ENCODE peak calls at places on chromosomes 7 and 10, in eight cellular contexts. Y is uterus; E is lung; T is A549; K is K562; W is CD4-positive, alpha-beta memory T cell; A is heart right ventricle; I is kidney. H is an unnamed sample. For H3K9me3, the result is how much of the 10 kb centered on the place peaks cover.

GRCh38 chr10:107546239-107546638 is 381.7 kb upstream of the SORCS1 start:
- DNase-seq in E (no peak), K (no peak), W (no peak), Y (no peak), A (no peak), T (no peak), I (no peak), H (no peak)

GRCh38 chr10:12670004-12670403 is 320.7 kb downstream of the CAMK1D start:
- DNase-seq in I (no peak), W (no peak), E (no peak), Y (no peak), T (no peak), K (no peak), A (no peak), H (no peak)

GRCh38 chr10:62062752-62063512 is 161.4 kb downstream of the ARID5B start:
- DNase-seq in T (no peak), K (no peak), Y (no peak), W (no peak), I (no peak), A (no peak), E (no peak), H (peak)

GRCh38 chr10:70440296-70441160 is 953 bp downstream of the NODAL start:
- DNase-seq in A (no peak), K (no peak), E (no peak), W (no peak), T (no peak), Y (no peak), I (peak), H (no peak)

GRCh38 chr10:117217196-117217761 is 20.0 kb downstream of the KCNK18 start:
- DNase-seq in T (peak), A (no peak), Y (no peak), I (no peak), K (no peak), W (peak), E (no peak), H (no peak)

GRCh38 chr10:103676058-103676785 is 179.2 kb downstream of the SH3PXD2A start:
- DNase-seq in I (no peak), Y (peak), T (peak), K (no peak), W (no peak), E (no peak), A (no peak), H (peak)

GRCh38 chr7:12893292-12893691 is 205.9 kb downstream of the ARL4A start:
- DNase-seq in T (no peak), I (no peak), K (no peak), E (no peak), A (no peak), W (no peak), Y (no peak), H (no peak)

GRCh38 chr7:24727165-24728120 is 29.8 kb downstream of the GSDME start:
- DNase-seq in T (no peak), E (no peak), K (no peak), A (no peak), Y (peak), W (no peak), I (no peak), H (peak)

GRCh38 chr7:132113536-132114409 is 462.5 kb downstream of the PLXNA4 start:
- DNase-seq in A (no peak), E (no peak), T (no peak), Y (no peak), K (no peak), I (no peak), W (no peak), H (no peak)

GRCh38 chr7:41705109-41705871 is 2.4 kb upstream of the INHBA start:
- DNase-seq in A (peak), T (peak), W (peak), K (peak), I (peak), E (peak), Y (peak), H (peak)

GRCh38 chr10:61452655-61453641 is at the start of gene TMEM26:
- DNase-seq in W (no peak), I (peak), T (peak), Y (peak), E (no peak), K (peak), A (peak), H (no peak)

GRCh38 chr7:104960741-104961479 is 53.1 kb upstream of the KMT2E start:
- DNase-seq in T (no peak), K (no peak), I (no peak), A (no peak), E (no peak), W (no peak), Y (no peak), H (no peak)

GRCh38 chr7:78939669-78940068 is 513.8 kb downstream of the MAGI2 start:
- DNase-seq in Y (no peak), I (no peak), W (no peak), T (no peak), A (no peak), K (no peak), E (no peak), H (no peak)

GRCh38 chr10:17022898-17023297 is 106.7 kb downstream of the CUBN start:
- DNase-seq in W (no peak), T (no peak), I (no peak), K (no peak), E (no peak), A (no peak), Y (no peak), H (no peak)

GRCh38 chr7:143511593-143512047 is 33.9 kb downstream of the TAS2R41 start:
- DNase-seq in E (no peak), K (no peak), I (peak), A (no peak), Y (no peak), T (no peak), W (no peak), H (no peak)

GRCh38 chr7:71784180-71784579 is 628.0 kb downstream of the CALN1 start:
- DNase-seq in I (no peak), T (no peak), Y (no peak), W (no peak), K (no peak), A (no peak), E (no peak), H (no peak)

GRCh38 chr10:126013489-126014281 is 117.3 kb downstream of the FANK1 start:
- DNase-seq in I (peak), Y (no peak), A (no peak), T (peak), W (no peak), K (peak), E (no peak), H (peak)

GRCh38 chr10:97518601-97519043 is 19.9 kb downstream of the UBTD1 start:
- DNase-seq in K (no peak), A (no peak), W (no peak), T (no peak), Y (no peak), E (no peak), I (no peak), H (no peak)

GRCh38 chr10:47330366-47330765 is 8.1 kb downstream of the GDF2 start:
- DNase-seq in E (no peak), T (no peak), I (peak), W (no peak), Y (no peak), A (no peak), K (no peak), H (no peak)

DNA sequence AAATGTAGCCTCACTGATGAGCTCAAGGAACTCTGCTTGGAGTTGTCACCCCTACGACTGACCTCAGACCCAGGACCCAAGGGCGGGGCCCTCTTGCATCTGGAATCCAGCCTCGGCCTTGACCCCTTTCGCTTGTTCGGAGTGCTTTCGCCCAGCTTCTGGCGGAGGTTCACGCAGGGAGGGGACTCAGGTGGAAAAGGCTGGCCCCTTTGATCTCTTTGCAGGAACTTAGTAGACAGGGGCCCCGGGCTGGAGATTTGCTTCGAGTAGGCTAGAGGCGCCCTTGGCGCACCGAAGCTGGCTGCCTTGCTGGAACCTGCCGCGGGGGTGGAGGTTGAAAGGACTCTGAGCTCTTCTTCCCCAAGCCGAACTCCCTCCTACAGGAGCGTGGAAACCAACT is 255.0 kb downstream of the OTUD1 start:
- DNase-seq in I (no peak), T (no peak), W (no peak), Y (no peak), K (no peak), E (no peak), A (no peak), H (no peak)
- H3K4me3 ChIP-seq in I (no peak), T (no peak), W (no peak), Y (no peak), K (no peak), E (no peak), A (peak), H (no peak)

GRCh38 chr7:134927723-134928122 is 58.6 kb upstream of the AGBL3 start:
- DNase-seq in I (no peak), E (no peak), T (no peak), Y (no peak), A (no peak), W (no peak), K (no peak), H (no peak)

GRCh38 chr7:134933460-134934068 is 52.7 kb upstream of the AGBL3 start:
- DNase-seq in E (no peak), W (no peak), I (no peak), Y (no peak), T (no peak), K (no peak), A (no peak), H (no peak)

GRCh38 chr7:134928574-134928973 is 57.7 kb upstream of the AGBL3 start:
- DNase-seq in A (no peak), Y (no peak), E (no peak), K (no peak), I (no peak), W (no peak), T (no peak), H (no peak)

GRCh38 chr7:134932707-134933370 is 53.5 kb upstream of the AGBL3 start:
- DNase-seq in T (no peak), K (peak), E (no peak), A (peak), I (peak), W (no peak), Y (peak), H (peak)

GRCh38 chr7:134931487-134931886 is 54.8 kb upstream of the AGBL3 start:
- DNase-seq in K (no peak), A (peak), W (no peak), Y (peak), T (no peak), E (no peak), I (no peak), H (no peak)
- H3K27ac ChIP-seq in K (no peak), A (peak), W (no peak), Y (peak), T (no peak), E (no peak), I (no peak), H (no peak)

GRCh38 chr7:57205000-57205399 is 72.8 kb upstream of the ZNF479 start:
- DNase-seq in A (no peak), Y (no peak), T (no peak), E (no peak), K (no peak), I (peak), W (no peak), H (peak)
- H3K9me3 ChIP-seq in A (under half), Y (under half), T (under half), E (half or more), K (under half), I (under half), W (under half), H (under half)

GRCh38 chr10:101781655-101781983 is 1.6 kb downstream of the NPM3 start:
- DNase-seq in E (no peak), K (no peak), I (no peak), W (no peak), T (no peak), A (no peak), Y (no peak), H (no peak)
- H3K4me3 ChIP-seq in E (no peak), K (peak), I (no peak), W (no peak), T (no peak), A (no peak), Y (no peak), H (no peak)